ENCODE peak calls at places on chromosomes 7 and 10, in ten cellular contexts. G is endothelial cell, S is cardiac muscle cell, R is fibroblast of the aortic adventitia, Z is BE2C, V is lower lobe of right lung, O is upper lobe of right lung, B is progenitor cell of endocrine pancreas, D is left ventricle myocardium inferior, A is spleen. E is an unnamed sample.

GRCh38 chr7:101816499-101817030 is 861 bp upstream of the CUX1 start:
- DNase-seq in B (peak), D (peak), V (peak), R (no peak), S (peak), Z (peak), A (peak), O (peak), G (peak), E (no peak)

GRCh38 chr7:70014472-70015232 is 416.4 kb downstream of the AUTS2 start:
- DNase-seq in V (no peak), S (no peak), D (no peak), Z (no peak), O (no peak), R (no peak), A (no peak), G (no peak), B (no peak), E (no peak)

GRCh38 chr7:13017325-13017853 is 330.0 kb downstream of the ARL4A start:
- DNase-seq in S (peak), D (no peak), B (no peak), Z (no peak), R (peak), V (no peak), O (no peak), G (no peak), A (no peak), E (no peak)

GRCh38 chr10:126130291-126130710 is 233.9 kb downstream of the FANK1 start:
- DNase-seq in Z (no peak), O (no peak), S (peak), D (peak), A (no peak), B (no peak), R (peak), G (no peak), V (no peak), E (no peak)

GRCh38 chr7:76351372-76351771 is 7.4 kb downstream of the YWHAG start:
- DNase-seq in B (no peak), O (no peak), R (no peak), G (no peak), V (no peak), Z (no peak), A (no peak), S (no peak), D (no peak), E (no peak)

GRCh38 chr10:120688928-120689327 is 162.2 kb upstream of the WDR11 start:
- DNase-seq in Z (no peak), O (no peak), D (no peak), R (no peak), A (no peak), V (no peak), S (no peak), G (no peak), B (no peak), E (no peak)

GRCh38 chr10:50501478-50501877 is 122.3 kb downstream of the SGMS1 start:
- DNase-seq in G (no peak), D (no peak), O (no peak), S (peak), A (no peak), Z (no peak), R (peak), V (no peak), B (no peak), E (no peak)

GRCh38 chr7:55533050-55533728 is 39.1 kb downstream of the VOPP1 start:
- DNase-seq in V (no peak), D (no peak), B (no peak), G (no peak), R (no peak), S (no peak), O (no peak), Z (no peak), A (peak), E (peak)

GRCh38 chr7:78924581-78924980 is 528.9 kb downstream of the MAGI2 start:
- DNase-seq in A (no peak), Z (no peak), O (no peak), R (peak), G (peak), S (peak), D (no peak), B (no peak), V (no peak), E (no peak)

GRCh38 chr7:14047709-14048399 is 58.4 kb upstream of the ETV1 start:
- DNase-seq in R (no peak), O (no peak), G (no peak), V (no peak), B (no peak), A (no peak), D (no peak), Z (no peak), S (no peak), E (no peak)

GRCh38 chr7:21946228-21946709 is 570 bp upstream of the CDCA7L start:
- DNase-seq in V (no peak), G (no peak), B (no peak), A (no peak), R (no peak), D (no peak), S (no peak), O (no peak), Z (peak), E (no peak)

GRCh38 chr7:120320218-120320961 is 47.4 kb downstream of the KCND2 start:
- DNase-seq in B (no peak), A (no peak), D (no peak), R (no peak), Z (no peak), O (no peak), V (no peak), S (peak), G (no peak), E (no peak)

GRCh38 chr10:61399386-61399785 is 53.8 kb downstream of the TMEM26 start:
- DNase-seq in A (no peak), B (no peak), S (no peak), O (no peak), V (no peak), Z (no peak), D (no peak), R (peak), G (no peak), E (no peak)

GRCh38 chr10:58782876-58783859 is 270.5 kb downstream of the BICC1 start:
- DNase-seq in O (no peak), A (no peak), V (no peak), Z (no peak), R (peak), S (peak), D (peak), G (no peak), B (no peak), E (no peak)

GRCh38 chr7:74033372-74034311 is 5.7 kb downstream of the ELN start:
- DNase-seq in V (peak), S (peak), O (peak), D (peak), A (no peak), B (no peak), G (no peak), R (peak), Z (peak), E (no peak)

GRCh38 chr7:88664630-88665233 is 94.8 kb upstream of the ZNF804B start:
- DNase-seq in D (no peak), S (peak), R (no peak), O (no peak), Z (no peak), V (no peak), B (no peak), G (no peak), A (no peak), E (no peak)

GRCh38 chr10:30536578-30536977 is 93.0 kb downstream of the LYZL2 start:
- DNase-seq in B (no peak), O (no peak), V (no peak), R (no peak), D (no peak), G (no peak), A (no peak), Z (no peak), S (no peak), E (no peak)

GRCh38 chr10:44960098-44960480 is 487 bp downstream of the RASSF4 start:
- DNase-seq in G (no peak), B (no peak), Z (no peak), O (no peak), A (no peak), R (no peak), V (no peak), D (no peak), S (no peak), E (no peak)

GRCh38 chr10:17428616-17429097 is 25.7 kb downstream of the ST8SIA6 start:
- DNase-seq in D (no peak), Z (no peak), B (no peak), O (no peak), G (no peak), A (peak), R (no peak), V (no peak), S (no peak), E (no peak)

GRCh38 chr10:15169555-15170407 is 1.3 kb upstream of the NMT2 start:
- DNase-seq in Z (no peak), G (no peak), A (no peak), S (no peak), D (no peak), V (no peak), B (no peak), R (no peak), O (no peak), E (no peak)

GRCh38 chr10:104297697-104298660 is 29.0 kb downstream of the GSTO2 start:
- DNase-seq in A (no peak), D (peak), V (no peak), B (peak), S (peak), R (no peak), G (peak), O (no peak), Z (peak), E (no peak)

GRCh38 chr7:17745588-17745987 is 194.7 kb downstream of the SNX13 start:
- DNase-seq in D (no peak), Z (no peak), G (no peak), S (no peak), O (no peak), A (no peak), V (no peak), R (no peak), B (no peak), E (no peak)

GRCh38 chr7:101728128-101728527 is 89.3 kb upstream of the CUX1 start:
- DNase-seq in Z (no peak), R (no peak), V (no peak), S (no peak), O (no peak), G (no peak), B (no peak), A (no peak), D (no peak), E (no peak)

GRCh38 chr10:3045471-3046209 is 21.7 kb upstream of the PFKP start:
- DNase-seq in O (peak), D (peak), R (peak), A (no peak), S (peak), V (peak), G (peak), Z (no peak), B (peak), E (no peak)

GRCh38 chr7:601573-602340 is 82.1 kb upstream of the PDGFA start:
- DNase-seq in B (no peak), V (peak), R (no peak), A (peak), G (no peak), O (peak), Z (no peak), D (peak), S (peak), E (peak)

GRCh38 chr7:57646901-57647246 is 196.9 kb downstream of the ZNF716 start:
- DNase-seq in Z (no peak), V (no peak), G (no peak), B (no peak), A (no peak), R (no peak), D (no peak), O (peak), S (no peak), E (no peak)

GRCh38 chr10:106615081-106615480 is 549.4 kb downstream of the SORCS1 start:
- DNase-seq in B (no peak), O (no peak), G (no peak), S (peak), Z (no peak), A (no peak), V (no peak), R (peak), D (no peak), E (no peak)

GRCh38 chr7:132509667-132510066 is 66.6 kb downstream of the PLXNA4 start:
- DNase-seq in O (no peak), S (no peak), B (no peak), A (no peak), R (no peak), Z (no peak), G (no peak), D (no peak), V (no peak), E (no peak)

GRCh38 chr10:17077251-17077904 is 52.2 kb downstream of the CUBN start:
- DNase-seq in V (no peak), O (no peak), B (no peak), D (no peak), G (no peak), Z (no peak), A (no peak), R (peak), S (no peak), E (no peak)

GRCh38 chr7:5206686-5207085 is 16.7 kb downstream of the WIPI2 start:
- DNase-seq in O (peak), S (no peak), V (no peak), Z (no peak), B (no peak), G (no peak), A (peak), R (no peak), D (no peak), E (no peak)

GRCh38 chr10:82883588-82883987 is 1008.6 kb downstream of the NRG3 start:
- DNase-seq in D (no peak), Z (no peak), O (no peak), A (no peak), V (no peak), G (no peak), R (peak), B (no peak), S (no peak), E (no peak)

DNA sequence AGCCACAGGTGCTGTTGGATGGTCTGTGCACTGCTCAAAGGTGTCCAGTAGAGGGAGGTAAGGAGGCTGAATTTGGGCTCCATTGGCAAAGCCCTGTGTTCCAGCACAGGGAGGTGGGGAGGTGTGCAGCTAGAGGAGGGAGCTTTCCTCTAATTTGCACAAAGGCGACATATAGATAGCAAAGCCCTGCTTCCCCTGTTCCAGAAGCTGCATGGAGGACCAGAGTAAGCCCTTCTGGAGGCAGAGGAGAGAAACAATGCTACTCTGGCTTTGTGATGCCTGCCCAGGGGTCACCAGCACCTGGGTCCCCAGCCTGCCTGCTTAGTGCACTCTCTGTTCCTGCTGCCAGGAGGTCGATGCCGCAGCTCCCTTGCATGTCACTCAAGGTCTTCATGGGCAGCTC is 3.4 kb upstream of the ARHGAP22 start:
- DNase-seq in G (peak), R (no peak), A (no peak), O (no peak), S (peak), B (peak), V (no peak), D (no peak), Z (peak), E (no peak)
- TF ChIP-seq CTCF in G (peak), R (peak), A (peak), O (peak), S (peak), B (peak), V (peak), D (peak), Z (peak), E (peak)

DNA sequence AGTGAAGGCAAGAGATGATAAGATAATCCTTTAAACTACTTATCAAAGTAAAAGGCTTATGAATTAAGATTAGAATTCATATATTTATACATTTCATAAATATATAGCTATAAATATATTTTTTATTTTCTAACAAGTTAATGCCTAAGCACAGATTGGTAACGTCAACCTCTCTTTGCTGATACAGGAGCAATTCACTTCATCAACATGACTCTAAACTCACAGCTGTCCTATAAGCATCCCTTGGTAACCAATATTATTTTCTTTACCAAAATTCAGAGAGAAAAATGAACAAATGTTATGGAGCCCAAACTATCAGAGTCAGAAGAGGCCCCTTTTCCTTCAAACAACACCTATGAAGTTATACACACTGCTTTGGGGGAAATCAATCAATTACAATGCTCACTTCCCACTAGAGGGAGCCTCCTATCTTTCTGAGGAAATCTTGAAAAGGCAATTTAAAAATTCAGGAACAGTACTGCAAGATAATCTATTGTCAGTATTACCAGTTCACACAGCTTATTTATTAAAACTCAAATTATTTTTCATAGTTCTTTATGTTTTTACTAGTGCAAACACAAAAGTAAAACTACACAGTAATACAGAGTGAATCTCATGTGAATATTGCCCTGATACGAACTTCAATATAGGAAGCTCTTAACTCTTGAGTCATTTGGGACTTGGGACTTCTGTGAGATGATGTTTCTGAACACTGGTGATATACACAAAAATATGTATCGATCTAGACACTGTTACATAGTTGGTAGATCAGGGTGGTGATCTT is 51.0 kb upstream of the NOBOX start:
- DNase-seq in O (no peak), G (no peak), B (no peak), Z (no peak), A (no peak), S (peak), R (peak), V (no peak), D (no peak), E (no peak)
- TF ChIP-seq CTCF in O (peak), G (no peak), B (peak), Z (peak), A (no peak), S (peak), R (peak), V (peak), D (peak), E (no peak)

GRCh38 chr10:128044961-128045832 is 81.0 kb downstream of the MKI67 start:
- DNase-seq in D (no peak), O (no peak), G (no peak), Z (no peak), R (no peak), S (no peak), V (no peak), A (peak), B (no peak), E (peak)
- TF ChIP-seq CTCF in D (no peak), O (no peak), G (no peak), Z (no peak), R (no peak), S (no peak), V (no peak), A (no peak), B (no peak), E (no peak)

GRCh38 chr7:33806284-33807157 is 98.8 kb upstream of the BMPER start:
- DNase-seq in A (no peak), O (no peak), G (no peak), Z (no peak), B (no peak), S (peak), V (no peak), D (peak), R (peak), E (no peak)

GRCh38 chr7:33809218-33809617 is 96.1 kb upstream of the BMPER start:
- DNase-seq in R (peak), Z (no peak), B (no peak), S (peak), V (no peak), G (no peak), O (no peak), D (no peak), A (no peak), E (no peak)

GRCh38 chr7:33807158-33807530 is 98.2 kb upstream of the BMPER start:
- DNase-seq in O (no peak), S (no peak), B (no peak), R (no peak), V (no peak), G (no peak), D (no peak), Z (no peak), A (no peak), E (no peak)

GRCh38 chr7:33805630-33806233 is 99.6 kb upstream of the BMPER start:
- DNase-seq in S (peak), V (no peak), A (no peak), Z (no peak), B (no peak), D (no peak), G (no peak), O (no peak), R (peak), E (no peak)

DNA sequence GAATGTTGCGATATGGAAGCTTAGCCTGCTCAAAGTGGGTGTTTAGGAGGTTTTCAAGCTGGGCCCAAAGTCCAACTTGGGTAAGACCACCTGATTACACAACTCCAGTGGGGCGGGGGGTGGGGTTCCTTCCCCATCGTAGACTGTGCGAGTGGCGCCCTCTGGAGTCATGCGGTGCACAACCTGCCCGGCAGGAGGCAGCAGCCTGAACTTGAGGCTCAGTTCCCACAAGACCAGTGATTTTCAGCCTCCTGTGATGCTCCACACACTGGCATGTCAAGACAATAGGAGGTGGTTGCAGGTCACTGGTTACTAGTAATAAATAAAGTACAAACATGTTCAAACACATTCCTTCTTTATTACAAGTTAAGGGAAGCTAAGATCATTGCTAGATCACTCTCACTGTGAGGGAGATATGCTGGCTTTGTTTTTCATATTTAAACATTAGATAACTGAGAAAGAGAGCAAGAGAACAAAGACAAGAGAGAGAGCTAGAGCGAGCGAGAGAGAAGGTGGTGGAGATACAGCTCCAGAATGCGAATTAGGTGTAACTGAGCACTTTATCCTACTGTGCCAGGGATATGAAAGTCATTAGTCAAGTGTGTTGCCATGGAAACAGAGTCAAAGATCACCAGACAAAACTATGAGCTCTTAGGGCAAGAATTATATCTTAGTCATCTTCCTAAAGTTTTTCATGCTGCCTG is 97.4 kb upstream of the BMPER start:
- DNase-seq in O (no peak), R (peak), V (no peak), G (peak), Z (peak), D (no peak), S (peak), A (no peak), B (no peak), E (no peak)
- TF ChIP-seq CTCF in O (no peak), R (peak), V (no peak), G (peak), Z (peak), D (peak), S (peak), A (no peak), B (peak), E (no peak)

GRCh38 chr7:2660359-2661095 is 27.5 kb upstream of the AMZ1 start:
- DNase-seq in O (no peak), Z (peak), D (no peak), R (no peak), G (no peak), A (peak), B (no peak), S (no peak), V (no peak), E (no peak)
- TF ChIP-seq CTCF in O (peak), Z (peak), D (no peak), R (peak), G (peak), A (no peak), B (peak), S (peak), V (no peak), E (peak)

GRCh38 chr7:140645166-140645565 is 4.6 kb upstream of the DENND2A start:
- DNase-seq in R (no peak), A (peak), Z (peak), G (peak), B (no peak), D (no peak), V (no peak), O (peak), S (no peak), E (no peak)
- TF ChIP-seq CTCF in R (peak), A (peak), Z (peak), G (peak), B (peak), D (peak), V (peak), O (peak), S (peak), E (peak)

GRCh38 chr7:157056246-157056645 is 45.8 kb upstream of the MNX1 start:
- DNase-seq in R (no peak), B (no peak), Z (no peak), S (no peak), D (no peak), V (no peak), A (no peak), O (peak), G (no peak), E (no peak)
- TF ChIP-seq CTCF in R (no peak), B (no peak), Z (no peak), S (no peak), D (no peak), V (no peak), A (no peak), O (no peak), G (no peak), E (no peak)

GRCh38 chr10:31603245-31604087 is 284.4 kb downstream of the ZEB1 start:
- DNase-seq in S (peak), V (peak), A (peak), R (peak), O (peak), Z (peak), B (peak), D (peak), G (peak), E (peak)
- TF ChIP-seq CTCF in S (no peak), V (peak), A (peak), R (no peak), O (no peak), Z (no peak), B (no peak), D (peak), G (no peak), E (no peak)

GRCh38 chr7:111846900-111847299 is 284.6 kb upstream of the IMMP2L start:
- DNase-seq in B (no peak), O (no peak), R (no peak), S (no peak), G (no peak), V (no peak), Z (no peak), D (no peak), A (no peak), E (no peak)
- TF ChIP-seq CTCF in B (no peak), O (no peak), R (no peak), S (no peak), G (no peak), V (no peak), Z (no peak), D (no peak), A (no peak), E (no peak)

E was measured in CD14-positive monocyte.